ENCODE peak calls at places on chromosomes 1 and 21, in four cellular contexts. One of them, this sample, is unnamed.

GRCh38 chr1:71080178-71080781 is 555 bp downstream of the ZRANB2 start:
- DNase-seq in stimulated activated naive CD8-positive, alpha-beta T cell treated with anti-CD3 and anti-CD28 coated beads, Interleukin-15, Interleukin-2, amounts not matched to agents 100 U/mL and 50 U/mL, for 24 hours: peak
- DNase-seq in osteoblast: no peak
- DNase-seq in IMR-90: peak
- DNase-seq in this sample: no peak

GRCh38 chr21:38768385-38769071 is 37.2 kb upstream of the ETS2 start:
- DNase-seq in osteoblast: peak
- DNase-seq in stimulated activated naive CD8-positive, alpha-beta T cell treated with anti-CD3 and anti-CD28 coated beads, Interleukin-15, Interleukin-2, amounts not matched to agents 100 U/mL and 50 U/mL, for 24 hours: peak
- DNase-seq in IMR-90: peak
- DNase-seq in this sample: peak

GRCh38 chr1:84844094-84844493 is 48.9 kb downstream of the LPAR3 start:
- DNase-seq in stimulated activated naive CD8-positive, alpha-beta T cell treated with anti-CD3 and anti-CD28 coated beads, Interleukin-15, Interleukin-2, amounts not matched to agents 100 U/mL and 50 U/mL, for 24 hours: no peak
- DNase-seq in osteoblast: no peak
- DNase-seq in IMR-90: no peak
- DNase-seq in this sample: no peak

GRCh38 chr1:79852004-79852403 is 845.5 kb upstream of the ADGRL4 start:
- DNase-seq in stimulated activated naive CD8-positive, alpha-beta T cell treated with anti-CD3 and anti-CD28 coated beads, Interleukin-15, Interleukin-2, amounts not matched to agents 100 U/mL and 50 U/mL, for 24 hours: no peak
- DNase-seq in IMR-90: no peak
- DNase-seq in osteoblast: no peak
- DNase-seq in this sample: no peak

GRCh38 chr1:33723251-33723650 is 140.6 kb upstream of the HMGB4 start:
- DNase-seq in IMR-90: no peak
- DNase-seq in stimulated activated naive CD8-positive, alpha-beta T cell treated with anti-CD3 and anti-CD28 coated beads, Interleukin-15, Interleukin-2, amounts not matched to agents 100 U/mL and 50 U/mL, for 24 hours: no peak
- DNase-seq in osteoblast: no peak
- DNase-seq in this sample: no peak

GRCh38 chr1:112509005-112509659 is 367 bp downstream of the WNT2B start:
- DNase-seq in osteoblast: peak
- DNase-seq in stimulated activated naive CD8-positive, alpha-beta T cell treated with anti-CD3 and anti-CD28 coated beads, Interleukin-15, Interleukin-2, amounts not matched to agents 100 U/mL and 50 U/mL, for 24 hours: peak
- DNase-seq in IMR-90: no peak
- DNase-seq in this sample: no peak

GRCh38 chr1:197868751-197869501 is 33.5 kb upstream of the C1orf53 start:
- DNase-seq in IMR-90: peak
- DNase-seq in osteoblast: peak
- DNase-seq in stimulated activated naive CD8-positive, alpha-beta T cell treated with anti-CD3 and anti-CD28 coated beads, Interleukin-15, Interleukin-2, amounts not matched to agents 100 U/mL and 50 U/mL, for 24 hours: peak
- DNase-seq in this sample: peak

GRCh38 chr1:247337961-247338360 is 6.3 kb upstream of the ZNF496 start:
- DNase-seq in IMR-90: no peak
- DNase-seq in osteoblast: no peak
- DNase-seq in stimulated activated naive CD8-positive, alpha-beta T cell treated with anti-CD3 and anti-CD28 coated beads, Interleukin-15, Interleukin-2, amounts not matched to agents 100 U/mL and 50 U/mL, for 24 hours: no peak
- DNase-seq in this sample: no peak

GRCh38 chr1:231487019-231487418 is 41.5 kb upstream of the TSNAX start:
- DNase-seq in IMR-90: peak
- DNase-seq in osteoblast: no peak
- DNase-seq in stimulated activated naive CD8-positive, alpha-beta T cell treated with anti-CD3 and anti-CD28 coated beads, Interleukin-15, Interleukin-2, amounts not matched to agents 100 U/mL and 50 U/mL, for 24 hours: no peak
- DNase-seq in this sample: peak

GRCh38 chr1:45550401-45551305 is at the start of gene AKR1A1:
- DNase-seq in stimulated activated naive CD8-positive, alpha-beta T cell treated with anti-CD3 and anti-CD28 coated beads, Interleukin-15, Interleukin-2, amounts not matched to agents 100 U/mL and 50 U/mL, for 24 hours: peak
- DNase-seq in osteoblast: peak
- DNase-seq in IMR-90: peak
- DNase-seq in this sample: peak

GRCh38 chr21:42225571-42226155 is 6.7 kb downstream of the ABCG1 start:
- DNase-seq in stimulated activated naive CD8-positive, alpha-beta T cell treated with anti-CD3 and anti-CD28 coated beads, Interleukin-15, Interleukin-2, amounts not matched to agents 100 U/mL and 50 U/mL, for 24 hours: no peak
- DNase-seq in IMR-90: no peak
- DNase-seq in osteoblast: peak
- DNase-seq in this sample: no peak

GRCh38 chr1:2949966-2950925 is 71.0 kb upstream of the ACTRT2 start:
- DNase-seq in osteoblast: peak
- DNase-seq in IMR-90: no peak
- DNase-seq in stimulated activated naive CD8-positive, alpha-beta T cell treated with anti-CD3 and anti-CD28 coated beads, Interleukin-15, Interleukin-2, amounts not matched to agents 100 U/mL and 50 U/mL, for 24 hours: no peak
- DNase-seq in this sample: no peak

GRCh38 chr1:180949616-180950000 is 36.9 kb downstream of the KIAA1614 start:
- DNase-seq in osteoblast: peak
- DNase-seq in IMR-90: no peak
- DNase-seq in stimulated activated naive CD8-positive, alpha-beta T cell treated with anti-CD3 and anti-CD28 coated beads, Interleukin-15, Interleukin-2, amounts not matched to agents 100 U/mL and 50 U/mL, for 24 hours: no peak
- DNase-seq in this sample: no peak

GRCh38 chr1:42998381-42998780 is 39.7 kb upstream of the SLC2A1 start:
- DNase-seq in stimulated activated naive CD8-positive, alpha-beta T cell treated with anti-CD3 and anti-CD28 coated beads, Interleukin-15, Interleukin-2, amounts not matched to agents 100 U/mL and 50 U/mL, for 24 hours: no peak
- DNase-seq in osteoblast: peak
- DNase-seq in IMR-90: peak
- DNase-seq in this sample: no peak

GRCh38 chr1:110630770-110631663 is 24.9 kb upstream of the KCNA2 start:
- DNase-seq in osteoblast: peak
- DNase-seq in IMR-90: peak
- DNase-seq in stimulated activated naive CD8-positive, alpha-beta T cell treated with anti-CD3 and anti-CD28 coated beads, Interleukin-15, Interleukin-2, amounts not matched to agents 100 U/mL and 50 U/mL, for 24 hours: peak
- DNase-seq in this sample: peak

GRCh38 chr1:236484310-236484971 is 39.3 kb upstream of the LGALS8 start:
- DNase-seq in osteoblast: no peak
- DNase-seq in IMR-90: no peak
- DNase-seq in stimulated activated naive CD8-positive, alpha-beta T cell treated with anti-CD3 and anti-CD28 coated beads, Interleukin-15, Interleukin-2, amounts not matched to agents 100 U/mL and 50 U/mL, for 24 hours: no peak
- DNase-seq in this sample: no peak

GRCh38 chr1:235920596-235921375 is 54.1 kb upstream of the LYST start:
- DNase-seq in stimulated activated naive CD8-positive, alpha-beta T cell treated with anti-CD3 and anti-CD28 coated beads, Interleukin-15, Interleukin-2, amounts not matched to agents 100 U/mL and 50 U/mL, for 24 hours: no peak
- DNase-seq in osteoblast: no peak
- DNase-seq in IMR-90: no peak
- DNase-seq in this sample: no peak